ENCODE peak calls at places on chromosomes 5 and 9, in eight cellular contexts. M is vagina, B is IMR-90, U is gastrocnemius medialis, C is SK-N-SH, V is left lung, W is SJSA1, X is WERI-Rb-1. R is an unnamed sample.

GRCh38 chr9:27247756-27248155 is 49.2 kb downstream of the EQTN start:
- DNase-seq in U (no peak), X (peak; percentile 43), W (peak; percentile 39), V (peak; percentile 20), B (peak; percentile 59), M (no peak), C (peak; percentile 44), R (no peak)

GRCh38 chr9:95511952-95512750 is 4.6 kb downstream of the PTCH1 start:
- DNase-seq in W (peak; percentile 94), M (no peak), U (no peak), V (no peak), C (peak; percentile 40), B (no peak), X (peak; percentile 62), R (no peak)

GRCh38 chr5:109830955-109831502 is 141.3 kb downstream of the MAN2A1 start:
- DNase-seq in C (no peak), B (peak; percentile 76), U (no peak), V (no peak), W (no peak), X (no peak), M (no peak), R (no peak)

GRCh38 chr5:127820910-127821553 is 117.8 kb downstream of the CCDC192 start:
- DNase-seq in C (no peak), W (no peak), V (no peak), M (no peak), B (peak; percentile 79), U (no peak), X (no peak), R (no peak)

GRCh38 chr9:34869390-34869789 is 88.7 kb upstream of the PHF24 start:
- DNase-seq in W (no peak), V (no peak), X (peak; percentile 26), U (no peak), C (no peak), B (peak; percentile 19), M (no peak), R (peak; percentile 1)

GRCh38 chr5:39202594-39203290 is 16.6 kb downstream of the FYB1 start:
- DNase-seq in C (no peak), M (no peak), W (no peak), X (no peak), B (no peak), U (no peak), V (no peak), R (peak; percentile 57)

GRCh38 chr9:96394832-96395496 is 11.5 kb upstream of the SLC35D2 start:
- DNase-seq in B (no peak), V (no peak), M (no peak), W (no peak), X (no peak), U (no peak), C (peak; percentile 52), R (no peak)

GRCh38 chr5:113612060-113612496 is 98.6 kb downstream of the YTHDC2 start:
- DNase-seq in C (peak; percentile 53), U (no peak), B (peak; percentile 51), M (no peak), V (no peak), X (no peak), W (no peak), R (no peak)

GRCh38 chr9:96025995-96026572 is 150.6 kb downstream of the ERCC6L2 start:
- DNase-seq in C (peak; percentile 60), W (no peak), U (no peak), B (no peak), V (peak; percentile 85), M (no peak), X (peak; percentile 97), R (no peak)

GRCh38 chr5:133579766-133580165 is 32.6 kb downstream of the FSTL4 start:
- DNase-seq in B (no peak), C (no peak), W (no peak), U (no peak), V (no peak), M (no peak), X (no peak), R (no peak)

DNA sequence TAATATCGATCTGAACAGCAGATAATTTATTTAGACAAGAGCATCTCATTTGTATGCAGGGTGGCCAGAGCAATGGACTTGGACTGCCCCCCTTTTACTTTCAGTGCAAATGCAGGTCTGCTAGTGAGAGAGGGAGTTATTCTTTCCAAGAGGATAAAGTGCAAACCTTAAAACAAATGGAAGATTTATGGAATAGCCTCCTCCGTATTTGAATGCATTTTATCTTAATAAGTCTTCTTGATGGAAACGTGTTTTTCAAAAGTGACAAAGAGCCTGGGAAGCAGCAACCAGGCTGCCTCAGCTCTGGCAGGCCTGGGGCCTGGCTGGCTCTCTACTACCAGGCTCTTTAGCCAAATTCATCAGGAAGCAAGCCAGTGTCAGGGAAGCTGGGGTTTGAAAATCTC is 6.8 kb downstream of the NR2F1 start:
- DNase-seq in X (no peak), V (no peak), W (no peak), U (no peak), M (no peak), B (no peak), C (peak; percentile 59), R (no peak)
- H3K27me3 ChIP-seq in X (no peaks in the 10 kb centered on the region), V (peaks cover 45% of the 10 kb centered on the region), W (no peaks in the 10 kb centered on the region), U (peaks cover 52% of the 10 kb centered on the region), M (no peaks in the 10 kb centered on the region), B (no peaks in the 10 kb centered on the region), C (no peaks in the 10 kb centered on the region), R (peaks cover 38% of the 10 kb centered on the region)

DNA sequence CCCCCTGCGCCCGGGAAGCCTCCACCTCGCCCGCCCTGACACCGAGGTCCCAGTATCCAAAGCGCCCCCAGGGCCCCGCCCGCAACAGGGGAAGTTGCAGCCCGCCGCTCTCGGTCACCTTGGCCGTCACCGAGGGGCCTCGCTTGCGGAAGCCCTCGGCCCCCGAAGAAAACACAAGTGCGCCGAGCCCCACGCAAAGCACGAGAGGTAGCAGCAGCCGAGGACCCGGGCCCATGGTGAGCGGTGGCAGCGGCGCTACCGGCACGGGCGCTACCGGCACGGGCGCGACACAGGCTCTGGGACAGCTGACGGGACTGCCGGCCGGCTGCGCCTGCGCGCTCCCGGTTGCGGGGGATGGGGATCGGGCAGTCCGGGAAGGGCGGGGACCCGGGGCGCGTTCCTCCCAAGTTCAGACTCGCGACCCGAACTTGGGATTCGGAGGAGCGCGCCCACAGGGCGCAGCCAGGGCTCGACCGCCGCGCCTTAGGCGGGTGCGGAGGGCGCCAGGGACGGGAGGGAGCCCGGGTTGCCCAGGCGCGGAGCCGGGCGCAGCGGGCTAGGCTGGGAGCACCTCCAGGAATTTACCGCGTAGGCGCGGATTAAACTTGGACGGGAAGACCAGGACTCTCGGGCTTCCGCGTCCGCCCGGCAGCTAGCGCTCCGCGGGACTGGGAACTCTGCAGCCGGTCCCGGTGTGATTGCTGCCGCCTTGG is at the start of gene PPIC:
- DNase-seq in M (no peak), C (peak; percentile 93), B (peak; percentile 71), V (peak; percentile 92), X (peak; percentile 84), W (peak; percentile 95), U (peak; percentile 81), R (no peak)
- H3K27ac ChIP-seq in M (peak within 1 kb of the TSS; percentile 75), C (peak within 1 kb of the TSS; percentile 68), B (peak within 1 kb of the TSS; percentile 74), V (peak within 1 kb of the TSS; percentile 84), X (peak within 1 kb of the TSS; percentile 23), W (peak within 1 kb of the TSS; percentile 67), U (peak within 1 kb of the TSS; percentile 87), R (no peak within 1 kb of the TSS)

DNA sequence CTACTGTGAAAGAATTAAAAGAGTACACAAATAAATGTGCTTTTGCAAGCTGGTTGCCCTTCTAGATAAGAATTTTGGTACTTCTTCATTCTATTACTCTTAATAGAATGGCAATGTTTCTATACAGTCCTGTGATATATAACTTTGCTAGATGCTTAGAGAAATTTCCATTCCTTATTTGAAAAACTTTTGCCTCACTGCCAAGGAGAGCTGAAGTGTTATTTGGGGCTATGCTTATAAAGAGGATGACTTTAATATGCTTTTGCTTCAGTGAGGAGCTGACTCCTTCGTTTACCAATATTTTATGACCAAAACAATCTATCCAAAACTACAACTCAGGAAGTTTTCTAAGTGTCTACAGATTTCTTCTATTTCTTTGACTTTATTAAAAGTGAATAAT is 12.2 kb downstream of the MAMDC2 start:
- DNase-seq in C (no peak), X (no peak), W (no peak), B (no peak), U (no peak), M (no peak), V (no peak), R (no peak)
- H3K27me3 ChIP-seq in C (no peaks in the 10 kb centered on the region), X (no peaks in the 10 kb centered on the region), W (no peaks in the 10 kb centered on the region), B (no peaks in the 10 kb centered on the region), U (no peaks in the 10 kb centered on the region), M (no peaks in the 10 kb centered on the region), V (no peaks in the 10 kb centered on the region), R (no peaks in the 10 kb centered on the region)

GRCh38 chr5:173282916-173283315 is 45.3 kb downstream of the STC2 start:
- DNase-seq in M (no peak), V (no peak), B (no peak), U (no peak), W (no peak), C (no peak), X (no peak), R (no peak)
- H3K27ac ChIP-seq in M (no peak overlapping the region), V (no peak overlapping the region), B (no peak overlapping the region), U (no peak overlapping the region), W (no peak overlapping the region), C (no peak overlapping the region), X (no peak overlapping the region), R (no peak overlapping the region)

DNA sequence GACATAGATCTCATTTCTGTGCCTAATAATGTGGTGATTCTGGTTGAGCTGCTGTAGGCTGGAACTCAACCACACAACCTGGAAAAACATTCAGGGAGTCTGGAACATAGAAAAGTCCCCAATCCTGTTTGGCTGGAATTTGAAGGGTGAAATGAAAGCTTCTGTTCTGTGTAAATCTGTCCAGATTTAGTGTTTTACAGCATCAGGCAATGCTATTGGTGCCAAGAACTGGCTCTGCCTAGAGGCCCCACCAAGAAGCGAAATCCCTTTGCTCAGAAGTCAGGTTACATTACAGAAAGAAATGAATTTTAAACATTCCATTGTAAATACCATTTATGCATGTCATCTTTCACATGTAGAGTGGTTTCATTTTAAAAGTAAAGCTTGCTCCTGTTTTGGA is 56.3 kb downstream of the TMEM174 start:
- DNase-seq in U (no peak), B (peak; percentile 67), V (no peak), X (no peak), C (no peak), W (no peak), M (no peak), R (no peak)
- H3K27me3 ChIP-seq in U (peaks cover 44% of the 10 kb centered on the region), B (no peaks in the 10 kb centered on the region), V (peaks cover 85% of the 10 kb centered on the region), X (no peaks in the 10 kb centered on the region), C (no peaks in the 10 kb centered on the region), W (no peaks in the 10 kb centered on the region), M (no peaks in the 10 kb centered on the region), R (peaks cover 4% of the 10 kb centered on the region)

GRCh38 chr5:123881791-123882244 is 369.8 kb downstream of the CSNK1G3 start:
- DNase-seq in B (peak; percentile 34), X (no peak), U (no peak), C (peak; percentile 13), M (no peak), V (no peak), W (no peak), R (no peak)
- H3K27ac ChIP-seq in B (no peak overlapping the region), X (no peak overlapping the region), U (no peak overlapping the region), C (no peak overlapping the region), M (no peak overlapping the region), V (no peak overlapping the region), W (no peak overlapping the region), R (no peak overlapping the region)